ENCODE peak calls at places on chromosome 9, in eight cellular contexts. One of them, this sample, is unnamed.

GRCh38 chr9:111179577-111179976 is 141.3 kb upstream of the LPAR1 start:
- DNase-seq in GM12865: peak; percentile 75
- DNase-seq in HCT116: no peak
- DNase-seq in endothelial cell: no peak
- DNase-seq in lung: no peak
- DNase-seq in AG10803: no peak
- DNase-seq in tibial artery: peak; percentile 44
- DNase-seq in AG04449: no peak
- DNase-seq in this sample: no peak

GRCh38 chr9:111922324-111923013 is 25.9 kb downstream of the UGCG start:
- DNase-seq in HCT116: no peak
- DNase-seq in tibial artery: no peak
- DNase-seq in GM12865: no peak
- DNase-seq in lung: no peak
- DNase-seq in AG10803: no peak
- DNase-seq in AG04449: no peak
- DNase-seq in endothelial cell: no peak
- DNase-seq in this sample: no peak

GRCh38 chr9:93254806-93255519 is 71.0 kb downstream of the WNK2 start:
- DNase-seq in tibial artery: no peak
- DNase-seq in AG10803: no peak
- DNase-seq in HCT116: no peak
- DNase-seq in lung: no peak
- DNase-seq in GM12865: no peak
- DNase-seq in AG04449: no peak
- DNase-seq in endothelial cell: no peak
- DNase-seq in this sample: peak; percentile 14

GRCh38 chr9:109806506-109807115 is 26.6 kb downstream of the PALM2AKAP2 start:
- DNase-seq in tibial artery: peak; percentile 38
- DNase-seq in GM12865: no peak
- DNase-seq in AG04449: no peak
- DNase-seq in AG10803: peak; percentile 84
- DNase-seq in HCT116: no peak
- DNase-seq in lung: no peak
- DNase-seq in endothelial cell: no peak
- DNase-seq in this sample: no peak

GRCh38 chr9:113160571-113160970 is 9.8 kb downstream of the SLC31A2 start:
- DNase-seq in AG04449: no peak
- DNase-seq in tibial artery: no peak
- DNase-seq in AG10803: no peak
- DNase-seq in lung: no peak
- DNase-seq in endothelial cell: no peak
- DNase-seq in HCT116: no peak
- DNase-seq in GM12865: no peak
- DNase-seq in this sample: no peak

GRCh38 chr9:95497772-95498171 is 19.0 kb downstream of the PTCH1 start:
- DNase-seq in tibial artery: peak; percentile 51
- DNase-seq in HCT116: no peak
- DNase-seq in endothelial cell: no peak
- DNase-seq in lung: no peak
- DNase-seq in AG04449: no peak
- DNase-seq in AG10803: peak; percentile 92
- DNase-seq in GM12865: no peak
- DNase-seq in this sample: no peak

GRCh38 chr9:80866121-80866520 is 823.2 kb downstream of the TLE1 start:
- DNase-seq in AG10803: no peak
- DNase-seq in tibial artery: no peak
- DNase-seq in GM12865: no peak
- DNase-seq in lung: no peak
- DNase-seq in endothelial cell: no peak
- DNase-seq in AG04449: no peak
- DNase-seq in HCT116: no peak
- DNase-seq in this sample: no peak

GRCh38 chr9:124839612-124840299 is 13.5 kb upstream of the WDR38 start:
- DNase-seq in tibial artery: no peak
- DNase-seq in HCT116: peak; percentile 33
- DNase-seq in AG10803: no peak
- DNase-seq in endothelial cell: peak; percentile 53
- DNase-seq in lung: no peak
- DNase-seq in AG04449: no peak
- DNase-seq in GM12865: no peak
- DNase-seq in this sample: no peak

GRCh38 chr9:116653580-116654355 is 33.3 kb upstream of the TRIM32 start:
- DNase-seq in HCT116: no peak
- DNase-seq in endothelial cell: no peak
- DNase-seq in lung: no peak
- DNase-seq in GM12865: no peak
- DNase-seq in AG10803: peak; percentile 11
- DNase-seq in AG04449: no peak
- DNase-seq in tibial artery: no peak
- DNase-seq in this sample: no peak

GRCh38 chr9:101332362-101332761 is 52.4 kb downstream of the BAAT start:
- DNase-seq in lung: no peak
- DNase-seq in AG10803: no peak
- DNase-seq in HCT116: no peak
- DNase-seq in AG04449: no peak
- DNase-seq in tibial artery: no peak
- DNase-seq in endothelial cell: no peak
- DNase-seq in GM12865: no peak
- DNase-seq in this sample: no peak

GRCh38 chr9:93585259-93585658 is 8.9 kb downstream of the PHF2 start:
- DNase-seq in HCT116: no peak
- DNase-seq in AG10803: no peak
- DNase-seq in endothelial cell: no peak
- DNase-seq in AG04449: no peak
- DNase-seq in GM12865: no peak
- DNase-seq in tibial artery: no peak
- DNase-seq in lung: no peak
- DNase-seq in this sample: no peak

GRCh38 chr9:123611228-123611627 is 255.2 kb downstream of the CRB2 start:
- DNase-seq in AG10803: peak; percentile 79
- DNase-seq in endothelial cell: no peak
- DNase-seq in AG04449: peak; percentile 14
- DNase-seq in lung: no peak
- DNase-seq in GM12865: no peak
- DNase-seq in tibial artery: no peak
- DNase-seq in HCT116: no peak
- DNase-seq in this sample: no peak

GRCh38 chr9:15104826-15105420 is 194.7 kb upstream of the FREM1 start:
- DNase-seq in GM12865: peak; percentile 50
- DNase-seq in endothelial cell: peak; percentile 51
- DNase-seq in tibial artery: no peak
- DNase-seq in AG10803: peak; percentile 29
- DNase-seq in lung: peak; percentile 32
- DNase-seq in HCT116: peak; percentile 16
- DNase-seq in AG04449: no peak
- DNase-seq in this sample: no peak

DNA sequence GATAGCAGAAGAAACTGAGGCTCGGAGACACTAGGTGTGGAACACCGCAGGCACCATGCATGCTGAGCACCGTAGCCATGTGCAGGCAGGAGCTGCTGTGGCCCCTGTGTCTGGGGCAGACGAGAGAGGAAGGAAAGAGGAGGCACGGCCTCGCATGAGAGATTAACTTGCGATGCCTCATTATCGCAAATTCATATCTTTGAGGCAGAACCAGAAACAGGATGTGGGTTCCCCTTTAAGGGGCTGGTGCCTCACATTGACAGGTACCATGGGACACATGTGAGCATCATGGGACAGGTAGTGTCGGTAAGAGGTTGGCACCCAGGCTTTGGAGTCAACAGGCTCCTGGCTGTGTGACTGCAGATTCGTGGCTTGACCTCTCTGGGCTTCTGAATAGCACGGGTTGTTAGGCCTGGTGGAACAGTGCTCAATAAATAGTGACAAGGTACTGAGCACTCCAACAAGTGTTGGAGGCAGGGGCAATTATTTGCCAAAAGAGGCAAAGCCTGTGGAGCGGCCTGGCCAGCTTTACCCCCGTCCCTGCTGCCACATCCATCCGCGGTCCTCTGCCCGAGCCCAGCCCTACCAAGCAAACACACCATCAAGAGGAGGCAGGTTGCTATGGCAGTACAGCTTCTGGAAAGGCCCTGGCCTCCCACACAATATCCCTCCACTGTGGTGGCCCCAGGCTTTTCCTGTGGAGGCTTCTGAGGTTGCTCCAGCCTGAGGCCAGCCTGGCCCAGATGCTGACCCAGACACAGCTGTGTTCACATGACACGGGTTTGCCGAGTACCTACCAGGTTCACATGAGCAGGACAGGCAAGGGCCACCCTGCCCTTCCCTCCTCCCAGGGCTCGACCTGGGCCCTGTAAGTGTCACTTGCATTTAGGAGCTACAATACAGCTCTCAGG is 40.6 kb downstream of the NAIF1 start:
- DNase-seq in endothelial cell: no peak
- DNase-seq in tibial artery: no peak
- DNase-seq in lung: no peak
- DNase-seq in GM12865: peak; percentile 87
- DNase-seq in HCT116: no peak
- DNase-seq in AG04449: no peak
- DNase-seq in AG10803: no peak
- DNase-seq in this sample: no peak
- TF ChIP-seq CTCF in endothelial cell: no peak
- TF ChIP-seq CTCF in tibial artery: no peak
- TF ChIP-seq CTCF in lung: no peak
- TF ChIP-seq CTCF in GM12865: no peak
- TF ChIP-seq CTCF in HCT116: no peak
- TF ChIP-seq CTCF in AG04449: no peak
- TF ChIP-seq CTCF in AG10803: no peak
- TF ChIP-seq CTCF in this sample: no peak

GRCh38 chr9:18997151-18997550 is 35.9 kb downstream of the SAXO1 start:
- DNase-seq in endothelial cell: no peak
- DNase-seq in AG04449: no peak
- DNase-seq in HCT116: no peak
- DNase-seq in AG10803: no peak
- DNase-seq in GM12865: no peak
- DNase-seq in tibial artery: no peak
- DNase-seq in lung: no peak
- DNase-seq in this sample: no peak
- TF ChIP-seq CTCF in endothelial cell: no peak
- TF ChIP-seq CTCF in AG04449: no peak
- TF ChIP-seq CTCF in HCT116: no peak
- TF ChIP-seq CTCF in AG10803: no peak
- TF ChIP-seq CTCF in GM12865: no peak
- TF ChIP-seq CTCF in tibial artery: no peak
- TF ChIP-seq CTCF in lung: no peak
- TF ChIP-seq CTCF in this sample: no peak

DNA sequence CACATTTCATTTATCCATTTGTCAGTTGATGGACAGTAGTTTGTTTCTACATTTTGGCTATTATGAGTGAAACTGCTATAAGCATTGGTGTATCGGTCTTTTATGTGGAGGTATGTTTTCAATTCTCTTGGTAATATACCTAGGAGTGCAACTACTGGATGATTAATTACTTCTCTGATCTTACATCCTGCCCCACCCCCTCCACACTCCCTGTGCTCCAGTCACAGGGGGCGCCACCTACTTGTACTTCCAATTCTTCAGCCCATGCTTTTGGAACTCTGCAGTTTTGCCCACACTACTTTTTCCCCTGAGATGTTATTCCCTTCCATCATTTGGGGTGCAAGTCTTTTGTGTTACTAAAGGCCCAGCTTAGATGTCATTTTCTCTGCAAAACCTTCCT is 42.0 kb downstream of the SEC61B start:
- DNase-seq in HCT116: peak; percentile 16
- DNase-seq in tibial artery: no peak
- DNase-seq in GM12865: peak; percentile 30
- DNase-seq in endothelial cell: peak; percentile 18
- DNase-seq in lung: no peak
- DNase-seq in AG10803: no peak
- DNase-seq in AG04449: no peak
- DNase-seq in this sample: no peak
- TF ChIP-seq CTCF in HCT116: peak; percentile 60
- TF ChIP-seq CTCF in tibial artery: no peak
- TF ChIP-seq CTCF in GM12865: peak; percentile 3
- TF ChIP-seq CTCF in endothelial cell: peak; percentile 41
- TF ChIP-seq CTCF in lung: no peak
- TF ChIP-seq CTCF in AG10803: peak; percentile 29
- TF ChIP-seq CTCF in AG04449: peak; percentile 20
- TF ChIP-seq CTCF in this sample: no peak

GRCh38 chr9:131204285-131204684 is 72.0 kb downstream of the FAM78A start:
- DNase-seq in AG04449: no peak
- DNase-seq in endothelial cell: no peak
- DNase-seq in lung: no peak
- DNase-seq in GM12865: no peak
- DNase-seq in tibial artery: no peak
- DNase-seq in AG10803: no peak
- DNase-seq in HCT116: no peak
- DNase-seq in this sample: no peak

GRCh38 chr9:131198316-131198715 is 72.9 kb downstream of the NUP214 start:
- DNase-seq in lung: no peak
- DNase-seq in AG04449: no peak
- DNase-seq in HCT116: no peak
- DNase-seq in GM12865: no peak
- DNase-seq in tibial artery: no peak
- DNase-seq in endothelial cell: no peak
- DNase-seq in AG10803: no peak
- DNase-seq in this sample: no peak

GRCh38 chr9:131206495-131206894 is 69.8 kb downstream of the FAM78A start:
- DNase-seq in AG04449: no peak
- DNase-seq in lung: no peak
- DNase-seq in AG10803: no peak
- DNase-seq in endothelial cell: no peak
- DNase-seq in HCT116: no peak
- DNase-seq in GM12865: no peak
- DNase-seq in tibial artery: no peak
- DNase-seq in this sample: no peak

GRCh38 chr9:131201856-131202255 is 74.5 kb downstream of the FAM78A start:
- DNase-seq in endothelial cell: no peak
- DNase-seq in AG04449: no peak
- DNase-seq in HCT116: no peak
- DNase-seq in lung: no peak
- DNase-seq in tibial artery: no peak
- DNase-seq in GM12865: no peak
- DNase-seq in AG10803: no peak
- DNase-seq in this sample: no peak

DNA sequence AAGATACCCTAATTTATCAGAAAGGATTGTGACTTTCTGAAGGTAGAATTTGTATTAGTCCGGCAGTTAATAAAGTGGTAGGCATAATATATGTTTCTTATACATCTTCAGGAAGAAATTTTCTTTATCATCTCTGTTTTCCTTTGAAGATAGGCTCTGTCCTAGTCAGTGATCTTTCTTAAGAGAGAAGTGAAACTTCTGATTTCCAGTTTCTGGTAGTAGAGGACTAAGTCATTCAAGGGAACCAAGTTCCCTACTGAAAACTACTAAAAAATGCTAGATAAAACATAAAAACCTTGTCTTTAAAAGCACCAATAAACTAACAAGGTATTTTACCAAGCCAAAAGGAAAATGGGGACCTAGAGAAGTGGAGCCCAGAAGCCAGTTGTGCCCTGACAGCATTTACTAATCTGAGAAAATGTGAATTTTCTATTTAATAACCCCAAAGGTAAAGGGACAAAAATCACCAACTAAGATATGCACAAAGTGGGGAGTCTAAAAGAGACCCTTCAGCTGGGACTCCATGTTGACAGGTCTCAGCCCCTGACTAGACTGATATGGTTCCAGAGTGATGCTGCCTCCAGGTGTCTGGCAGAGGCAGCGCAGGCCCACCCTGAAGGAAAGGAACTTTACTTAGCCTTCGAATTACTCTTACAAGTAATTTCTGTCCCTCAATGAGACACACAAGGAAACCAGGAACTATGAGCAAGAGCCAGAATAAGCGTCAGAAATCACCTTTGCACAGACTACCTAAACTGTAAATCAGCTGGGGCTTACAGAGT is 72.7 kb downstream of the FAM78A start:
- DNase-seq in endothelial cell: no peak
- DNase-seq in lung: no peak
- DNase-seq in AG04449: no peak
- DNase-seq in HCT116: no peak
- DNase-seq in GM12865: peak; percentile 13
- DNase-seq in AG10803: no peak
- DNase-seq in tibial artery: no peak
- DNase-seq in this sample: no peak
- TF ChIP-seq CTCF in endothelial cell: peak; percentile 23
- TF ChIP-seq CTCF in lung: no peak
- TF ChIP-seq CTCF in AG04449: peak; percentile 15
- TF ChIP-seq CTCF in HCT116: peak; percentile 52
- TF ChIP-seq CTCF in GM12865: peak; percentile 31
- TF ChIP-seq CTCF in AG10803: peak; percentile 15
- TF ChIP-seq CTCF in tibial artery: no peak
- TF ChIP-seq CTCF in this sample: no peak